ENCODE peak calls at places on chromosomes 12 and 14, in four cellular contexts. D, S, N and B are unnamed samples.
A peak's percentile ranks its signal among the peaks of the same experiment; 100 is the strongest.

GRCh38 chr14:22003471-22003870 is 329.9 kb upstream of the OR4E1 start:
- DNase-seq in D (no peak), S (no peak), N (no peak), B (no peak)

GRCh38 chr14:72120315-72120714 is 188.1 kb downstream of the RGS6 start:
- DNase-seq in D (no peak), S (no peak), N (no peak), B (no peak)

GRCh38 chr12:121355818-121356217 is 3.6 kb upstream of the ANAPC5 start:
- DNase-seq in D (no peak), S (no peak), N (no peak), B (no peak)

GRCh38 chr12:46783881-46784280 is 41.9 kb downstream of the SLC38A4 start:
- DNase-seq in D (no peak), S (no peak), N (peak; percentile 47), B (peak; percentile 52)

GRCh38 chr14:55625481-55625880 is 45.5 kb downstream of the KTN1 start:
- DNase-seq in D (no peak), S (peak; percentile 1), N (no peak), B (no peak)

GRCh38 chr12:52691076-52691764 is 11.0 kb upstream of the KRT1 start:
- DNase-seq in D (no peak), S (no peak), N (no peak), B (no peak)

GRCh38 chr12:69977991-69978390 is 153.0 kb downstream of the MYRFL start:
- DNase-seq in D (no peak), S (no peak), N (no peak), B (no peak)

GRCh38 chr14:75822522-75823288 is 159.1 kb downstream of the TGFB3 start:
- DNase-seq in D (no peak), S (peak; percentile 81), N (peak; percentile 70), B (peak; percentile 92)

GRCh38 chr12:56158926-56159461 is 835 bp downstream of the MYL6 start:
- DNase-seq in D (peak; percentile 59), S (peak; percentile 78), N (peak; percentile 59), B (peak; percentile 78)

DNA sequence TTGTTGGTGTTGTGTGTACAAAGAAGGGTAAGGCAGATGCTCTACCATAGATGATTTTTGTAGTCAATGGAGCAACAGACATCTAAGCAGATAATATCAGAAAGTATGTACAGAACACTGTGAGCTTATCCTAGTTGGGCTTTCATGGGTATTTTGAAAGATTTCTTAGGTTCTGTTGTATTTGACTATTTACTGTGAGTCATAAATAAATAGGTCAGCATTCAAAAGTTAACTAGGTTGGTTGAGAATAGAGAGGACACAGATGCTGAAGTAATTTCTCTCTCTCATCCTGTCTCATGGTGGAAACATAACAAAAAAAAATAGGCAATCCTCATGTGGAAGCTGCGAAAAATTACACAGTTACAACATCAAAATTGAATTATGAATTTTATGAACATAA is 413.5 kb downstream of the CCDC91 start:
- DNase-seq in D (no peak), S (no peak), N (no peak), B (peak; percentile 5)
- H3K4me3 ChIP-seq in D (no peak overlapping the region), S (no peak overlapping the region), N (no peak overlapping the region), B (no peak overlapping the region)

DNA sequence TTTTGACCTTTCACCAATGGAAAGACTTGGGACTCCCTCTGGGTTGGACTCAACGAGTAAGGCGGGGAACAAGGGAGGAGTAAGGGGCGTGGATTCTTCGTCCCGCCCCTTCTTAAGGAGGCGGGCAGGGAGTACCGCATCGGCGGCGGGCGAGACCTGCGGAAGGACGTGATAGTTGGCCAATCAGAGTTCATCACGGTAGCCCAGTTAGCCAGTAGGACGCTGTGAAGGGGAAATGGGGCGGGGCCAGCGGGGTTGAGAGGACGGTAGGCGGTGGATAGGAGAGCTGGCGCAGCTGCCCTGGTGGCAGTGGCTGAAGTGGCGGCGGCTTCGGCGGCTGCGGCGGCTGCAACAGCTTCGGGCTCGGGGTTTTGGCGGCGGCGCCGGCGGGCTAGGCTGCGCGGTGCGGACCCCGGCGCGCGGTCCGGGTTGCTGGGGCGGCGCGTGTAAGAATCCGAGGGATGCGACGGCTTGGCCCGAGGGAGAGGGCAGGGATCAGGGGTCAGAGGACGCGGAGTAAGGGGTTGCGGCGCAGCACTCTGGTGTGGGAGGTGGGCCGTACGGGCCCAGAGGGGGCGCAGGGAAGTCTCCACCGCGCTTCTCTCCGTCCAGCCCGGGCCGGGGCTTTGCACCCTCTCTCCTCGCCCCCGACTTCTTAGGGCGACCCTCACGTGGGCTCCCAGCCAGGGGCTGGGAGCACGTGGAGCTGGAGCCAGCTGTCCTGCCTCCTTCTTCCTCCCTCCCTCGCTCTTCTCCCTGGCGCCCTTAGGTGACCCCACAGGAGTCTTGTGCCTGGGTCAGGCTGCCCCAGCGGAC is at the start of gene TPCN1:
- DNase-seq in D (peak; percentile 100), S (peak; percentile 100), N (peak; percentile 100), B (peak; percentile 100)
- TF ChIP-seq CTCF in D (no peak), S (no peak), N (no peak), B (peak; percentile 1)

GRCh38 chr12:65879878-65880277 is 55.6 kb downstream of the HMGA2 start:
- DNase-seq in D (no peak), S (peak; percentile 93), N (peak; percentile 78), B (peak; percentile 98)

GRCh38 chr12:65878540-65878939 is 54.3 kb downstream of the HMGA2 start:
- DNase-seq in D (no peak), S (peak; percentile 43), N (no peak), B (peak; percentile 64)

GRCh38 chr12:65881965-65882413 is 57.7 kb downstream of the HMGA2 start:
- DNase-seq in D (peak; percentile 58), S (peak; percentile 80), N (no peak), B (peak; percentile 83)

GRCh38 chr12:65882504-65882903 is 58.2 kb downstream of the HMGA2 start:
- DNase-seq in D (no peak), S (peak; percentile 33), N (no peak), B (no peak)

GRCh38 chr12:65881348-65881961 is 57.2 kb downstream of the HMGA2 start:
- DNase-seq in D (no peak), S (peak; percentile 89), N (no peak), B (peak; percentile 89)
- H3K4me3 ChIP-seq in D (peak overlapping the region; percentile 4), S (peak overlapping the region; percentile 60), N (peak overlapping the region; percentile 9), B (peak overlapping the region; percentile 51)

GRCh38 chr12:44389038-44389437 is 487.1 kb downstream of the NELL2 start:
- DNase-seq in D (no peak), S (no peak), N (no peak), B (no peak)

GRCh38 chr12:44381341-44381740 is 494.8 kb downstream of the NELL2 start:
- DNase-seq in D (no peak), S (no peak), N (no peak), B (no peak)

DNA sequence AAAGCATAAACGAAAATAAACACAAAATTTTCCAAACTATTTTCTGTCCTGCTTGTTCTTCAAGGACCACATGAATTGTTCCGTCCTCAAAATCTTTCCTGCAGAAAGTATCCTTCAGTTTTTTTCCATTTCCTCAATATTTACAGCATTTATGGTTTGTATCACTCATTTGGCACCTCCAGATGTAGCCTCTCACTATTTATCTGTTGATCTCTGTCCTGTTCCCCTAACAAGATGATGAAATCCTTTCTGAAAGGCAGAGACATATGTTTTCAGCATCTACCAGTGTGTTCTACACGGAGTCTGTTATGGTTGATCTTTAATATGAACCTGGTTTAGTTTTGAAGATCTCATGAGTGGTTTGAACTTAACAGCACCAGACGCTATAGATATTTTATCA is 490.2 kb downstream of the NELL2 start:
- DNase-seq in D (no peak), S (peak; percentile 5), N (no peak), B (no peak)
- TF ChIP-seq CTCF in D (no peak), S (no peak), N (no peak), B (no peak)

GRCh38 chr14:57058319-57058718 is 210.4 kb downstream of the EXOC5 start:
- DNase-seq in D (no peak), S (no peak), N (no peak), B (no peak)

GRCh38 chr14:57051633-57052032 is 217.1 kb downstream of the EXOC5 start:
- DNase-seq in D (no peak), S (no peak), N (no peak), B (no peak)

GRCh38 chr14:57057803-57058202 is 210.9 kb downstream of the EXOC5 start:
- DNase-seq in D (no peak), S (no peak), N (no peak), B (no peak)

GRCh38 chr14:57049848-57050247 is 218.9 kb downstream of the EXOC5 start:
- DNase-seq in D (no peak), S (no peak), N (no peak), B (no peak)

DNA sequence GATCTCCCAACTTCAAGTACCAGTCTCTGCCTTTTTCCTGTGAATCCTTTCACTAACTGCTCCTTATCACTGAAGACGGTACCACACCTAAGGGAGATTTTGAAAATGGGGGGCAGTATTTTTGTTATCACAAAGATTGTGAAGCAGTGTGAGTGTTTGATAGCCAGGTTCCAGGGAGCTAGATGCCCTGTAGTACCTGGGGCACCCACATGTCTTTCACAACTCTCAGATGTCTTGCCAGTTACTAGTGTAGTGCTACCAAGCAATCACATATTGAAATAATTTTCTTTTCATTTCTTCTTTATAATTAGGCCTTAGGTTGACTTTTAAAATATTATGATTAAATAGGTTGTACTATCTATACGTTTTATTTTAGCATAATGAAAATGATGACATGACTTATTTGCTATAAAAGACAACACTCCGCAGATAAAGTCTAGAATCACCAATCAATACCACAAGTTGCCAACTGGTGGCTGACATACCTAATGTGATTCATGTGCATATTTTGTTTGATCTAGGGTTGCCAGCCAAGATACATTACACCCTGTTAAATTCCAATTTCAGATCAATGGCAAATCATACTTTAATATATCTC is 215.9 kb downstream of the EXOC5 start:
- DNase-seq in D (no peak), S (no peak), N (no peak), B (no peak)
- H3K4me3 ChIP-seq in D (no peak overlapping the region), S (no peak overlapping the region), N (no peak overlapping the region), B (no peak overlapping the region)

DNA sequence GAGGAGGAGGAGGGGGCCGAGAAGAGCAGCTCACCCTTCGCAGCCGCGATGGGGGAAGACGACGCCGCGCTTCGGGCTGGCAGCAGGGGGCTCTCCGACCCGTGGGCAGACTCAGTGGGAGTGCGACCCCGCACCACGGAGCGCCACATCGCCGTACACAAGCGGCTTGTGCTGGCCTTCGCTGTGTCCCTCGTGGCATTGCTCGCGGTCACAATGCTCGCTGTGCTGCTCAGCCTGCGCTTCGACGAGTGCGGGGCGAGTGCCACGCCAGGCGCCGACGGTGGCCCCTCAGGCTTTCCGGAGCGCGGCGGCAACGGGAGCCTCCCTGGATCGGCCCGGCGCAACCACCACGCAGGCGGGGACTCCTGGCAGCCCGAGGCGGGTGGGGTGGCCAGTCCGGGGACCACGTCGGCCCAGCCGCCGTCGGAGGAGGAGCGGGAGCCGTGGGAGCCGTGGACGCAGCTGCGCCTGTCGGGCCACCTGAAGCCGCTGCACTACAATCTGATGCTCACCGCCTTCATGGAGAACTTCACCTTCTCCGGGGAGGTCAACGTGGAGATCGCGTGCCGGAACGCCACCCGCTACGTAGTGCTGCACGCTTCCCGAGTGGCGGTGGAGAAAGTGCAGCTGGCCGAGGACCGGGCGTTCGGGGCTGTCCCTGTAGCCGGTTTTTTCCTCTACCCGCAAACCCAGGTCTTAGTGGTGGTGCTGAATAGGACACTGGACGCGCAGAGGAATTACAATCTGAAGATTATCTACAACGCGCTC is 745 bp downstream of the TRHDE start:
- DNase-seq in D (no peak), S (no peak), N (no peak), B (peak; percentile 55)
- TF ChIP-seq CTCF in D (no peak), S (no peak), N (peak; percentile 41), B (peak; percentile 33)